ENCODE peak calls at places on chromosomes 3 and 15, in eight cellular contexts. One of them, this sample, is unnamed.

GRCh38 chr15:60544581-60545115 is 65.7 kb upstream of the ICE2 start:
- DNase-seq in activated CD4-positive, alpha-beta T cell treated with anti-CD3 and anti-CD28 coated beads, Interleukin-2, amount 10 ng/mL, durations not matched to agents 7 days and 5 days: no peak
- DNase-seq in activated gamma-delta T cell: no peak
- DNase-seq in B cell: no peak
- DNase-seq in RPMI8226: no peak
- DNase-seq in cardiac fibroblast: no peak
- DNase-seq in A549: no peak
- DNase-seq in brain microvascular endothelial cell: no peak
- DNase-seq in this sample: no peak

GRCh38 chr15:68646156-68646555 is 67.4 kb downstream of the CORO2B start:
- DNase-seq in RPMI8226: no peak
- DNase-seq in brain microvascular endothelial cell: no peak
- DNase-seq in activated gamma-delta T cell: no peak
- DNase-seq in cardiac fibroblast: no peak
- DNase-seq in B cell: no peak
- DNase-seq in A549: no peak
- DNase-seq in activated CD4-positive, alpha-beta T cell treated with anti-CD3 and anti-CD28 coated beads, Interleukin-2, amount 10 ng/mL, durations not matched to agents 7 days and 5 days: no peak
- DNase-seq in this sample: no peak

GRCh38 chr15:76904461-76905012 is 603 bp downstream of the SCAPER start:
- DNase-seq in RPMI8226: no peak
- DNase-seq in A549: peak
- DNase-seq in B cell: no peak
- DNase-seq in brain microvascular endothelial cell: no peak
- DNase-seq in cardiac fibroblast: peak
- DNase-seq in activated gamma-delta T cell: no peak
- DNase-seq in activated CD4-positive, alpha-beta T cell treated with anti-CD3 and anti-CD28 coated beads, Interleukin-2, amount 10 ng/mL, durations not matched to agents 7 days and 5 days: peak
- DNase-seq in this sample: peak

GRCh38 chr3:12253521-12253920 is 35.3 kb upstream of the PPARG start:
- DNase-seq in activated CD4-positive, alpha-beta T cell treated with anti-CD3 and anti-CD28 coated beads, Interleukin-2, amount 10 ng/mL, durations not matched to agents 7 days and 5 days: no peak
- DNase-seq in brain microvascular endothelial cell: no peak
- DNase-seq in cardiac fibroblast: peak
- DNase-seq in RPMI8226: no peak
- DNase-seq in A549: no peak
- DNase-seq in B cell: no peak
- DNase-seq in activated gamma-delta T cell: no peak
- DNase-seq in this sample: peak

GRCh38 chr3:11195721-11196332 is 41.5 kb downstream of the HRH1 start:
- DNase-seq in brain microvascular endothelial cell: peak
- DNase-seq in cardiac fibroblast: peak
- DNase-seq in RPMI8226: no peak
- DNase-seq in A549: no peak
- DNase-seq in B cell: no peak
- DNase-seq in activated CD4-positive, alpha-beta T cell treated with anti-CD3 and anti-CD28 coated beads, Interleukin-2, amount 10 ng/mL, durations not matched to agents 7 days and 5 days: peak
- DNase-seq in activated gamma-delta T cell: no peak
- DNase-seq in this sample: no peak

GRCh38 chr3:185339945-185340344 is 23.0 kb upstream of the MAP3K13 start:
- DNase-seq in activated CD4-positive, alpha-beta T cell treated with anti-CD3 and anti-CD28 coated beads, Interleukin-2, amount 10 ng/mL, durations not matched to agents 7 days and 5 days: no peak
- DNase-seq in activated gamma-delta T cell: no peak
- DNase-seq in B cell: no peak
- DNase-seq in RPMI8226: no peak
- DNase-seq in cardiac fibroblast: no peak
- DNase-seq in brain microvascular endothelial cell: no peak
- DNase-seq in A549: no peak
- DNase-seq in this sample: no peak

GRCh38 chr3:176562381-176562780 is 634.9 kb downstream of the TBL1XR1 start:
- DNase-seq in brain microvascular endothelial cell: no peak
- DNase-seq in A549: no peak
- DNase-seq in cardiac fibroblast: no peak
- DNase-seq in activated gamma-delta T cell: no peak
- DNase-seq in RPMI8226: no peak
- DNase-seq in activated CD4-positive, alpha-beta T cell treated with anti-CD3 and anti-CD28 coated beads, Interleukin-2, amount 10 ng/mL, durations not matched to agents 7 days and 5 days: no peak
- DNase-seq in B cell: no peak
- DNase-seq in this sample: no peak

GRCh38 chr3:1693145-1693544 is 405.5 kb upstream of the CNTN4 start:
- DNase-seq in brain microvascular endothelial cell: no peak
- DNase-seq in activated gamma-delta T cell: no peak
- DNase-seq in A549: no peak
- DNase-seq in RPMI8226: no peak
- DNase-seq in cardiac fibroblast: no peak
- DNase-seq in activated CD4-positive, alpha-beta T cell treated with anti-CD3 and anti-CD28 coated beads, Interleukin-2, amount 10 ng/mL, durations not matched to agents 7 days and 5 days: no peak
- DNase-seq in B cell: no peak
- DNase-seq in this sample: no peak

GRCh38 chr15:75597667-75598341 is 18.7 kb upstream of the PTPN9 start:
- DNase-seq in brain microvascular endothelial cell: no peak
- DNase-seq in activated gamma-delta T cell: no peak
- DNase-seq in B cell: no peak
- DNase-seq in cardiac fibroblast: peak
- DNase-seq in activated CD4-positive, alpha-beta T cell treated with anti-CD3 and anti-CD28 coated beads, Interleukin-2, amount 10 ng/mL, durations not matched to agents 7 days and 5 days: peak
- DNase-seq in RPMI8226: peak
- DNase-seq in A549: peak
- DNase-seq in this sample: peak

This sample was measured in HuH-7.